ENCODE peak calls at places on chromosomes 12 and 14, in nine cellular contexts. One of them, this sample, is unnamed.

GRCh38 chr12:108833757-108834472 is 23.5 kb downstream of the SSH1 start:
- DNase-seq in hepatocyte: no peak
- DNase-seq in mammary epithelial cell: peak
- DNase-seq in AG09309: no peak
- DNase-seq in AG04450: no peak
- DNase-seq in BE2C: no peak
- DNase-seq in Caco-2: no peak
- DNase-seq in progenitor cell of endocrine pancreas: no peak
- DNase-seq in HCT116: no peak
- DNase-seq in this sample: no peak

GRCh38 chr12:643478-644292 is 19.6 kb downstream of the NINJ2 start:
- DNase-seq in hepatocyte: no peak
- DNase-seq in mammary epithelial cell: no peak
- DNase-seq in AG09309: no peak
- DNase-seq in AG04450: no peak
- DNase-seq in BE2C: no peak
- DNase-seq in Caco-2: peak
- DNase-seq in progenitor cell of endocrine pancreas: no peak
- DNase-seq in HCT116: no peak
- DNase-seq in this sample: peak

GRCh38 chr12:121214855-121215745 is 5.2 kb downstream of the P2RX4 start:
- DNase-seq in hepatocyte: peak
- DNase-seq in mammary epithelial cell: peak
- DNase-seq in AG09309: peak
- DNase-seq in AG04450: peak
- DNase-seq in BE2C: no peak
- DNase-seq in Caco-2: peak
- DNase-seq in progenitor cell of endocrine pancreas: no peak
- DNase-seq in HCT116: peak
- DNase-seq in this sample: no peak

GRCh38 chr12:117119592-117120198 is 20.5 kb upstream of the TESC start:
- DNase-seq in hepatocyte: peak
- DNase-seq in mammary epithelial cell: no peak
- DNase-seq in AG09309: no peak
- DNase-seq in AG04450: no peak
- DNase-seq in BE2C: peak
- DNase-seq in Caco-2: peak
- DNase-seq in progenitor cell of endocrine pancreas: peak
- DNase-seq in HCT116: peak
- DNase-seq in this sample: no peak

GRCh38 chr12:76519538-76519937 is 40.0 kb downstream of the OSBPL8 start:
- DNase-seq in hepatocyte: no peak
- DNase-seq in mammary epithelial cell: no peak
- DNase-seq in AG09309: no peak
- DNase-seq in AG04450: no peak
- DNase-seq in BE2C: no peak
- DNase-seq in Caco-2: no peak
- DNase-seq in progenitor cell of endocrine pancreas: no peak
- DNase-seq in HCT116: no peak
- DNase-seq in this sample: no peak

GRCh38 chr12:54215990-54216579 is 27.3 kb upstream of the SMUG1 start:
- DNase-seq in hepatocyte: peak
- DNase-seq in mammary epithelial cell: no peak
- DNase-seq in AG09309: no peak
- DNase-seq in AG04450: no peak
- DNase-seq in BE2C: no peak
- DNase-seq in Caco-2: no peak
- DNase-seq in progenitor cell of endocrine pancreas: no peak
- DNase-seq in HCT116: no peak
- DNase-seq in this sample: no peak

GRCh38 chr14:96105921-96106441 is 66.8 kb downstream of the C14orf132 start:
- DNase-seq in hepatocyte: no peak
- DNase-seq in mammary epithelial cell: peak
- DNase-seq in AG09309: no peak
- DNase-seq in AG04450: no peak
- DNase-seq in BE2C: no peak
- DNase-seq in Caco-2: no peak
- DNase-seq in progenitor cell of endocrine pancreas: no peak
- DNase-seq in HCT116: no peak
- DNase-seq in this sample: no peak

GRCh38 chr14:103897075-103897947 is 30.9 kb upstream of the TDRD9 start:
- DNase-seq in hepatocyte: peak
- DNase-seq in mammary epithelial cell: no peak
- DNase-seq in AG09309: no peak
- DNase-seq in AG04450: no peak
- DNase-seq in BE2C: no peak
- DNase-seq in Caco-2: no peak
- DNase-seq in progenitor cell of endocrine pancreas: no peak
- DNase-seq in HCT116: no peak
- DNase-seq in this sample: no peak

GRCh38 chr14:28294834-28295440 is 471.6 kb upstream of the FOXG1 start:
- DNase-seq in hepatocyte: peak
- DNase-seq in mammary epithelial cell: peak
- DNase-seq in AG09309: no peak
- DNase-seq in AG04450: no peak
- DNase-seq in BE2C: no peak
- DNase-seq in Caco-2: peak
- DNase-seq in progenitor cell of endocrine pancreas: no peak
- DNase-seq in HCT116: no peak
- DNase-seq in this sample: no peak

GRCh38 chr12:16281157-16281556 is 3.7 kb upstream of the SLC15A5 start:
- DNase-seq in hepatocyte: peak
- DNase-seq in mammary epithelial cell: no peak
- DNase-seq in AG09309: no peak
- DNase-seq in AG04450: no peak
- DNase-seq in BE2C: no peak
- DNase-seq in Caco-2: no peak
- DNase-seq in progenitor cell of endocrine pancreas: no peak
- DNase-seq in HCT116: no peak
- DNase-seq in this sample: no peak

GRCh38 chr14:50039734-50040400 is 76.5 kb downstream of the VCPKMT start:
- DNase-seq in hepatocyte: peak
- DNase-seq in mammary epithelial cell: peak
- DNase-seq in AG09309: peak
- DNase-seq in AG04450: no peak
- DNase-seq in BE2C: no peak
- DNase-seq in Caco-2: peak
- DNase-seq in progenitor cell of endocrine pancreas: no peak
- DNase-seq in HCT116: no peak
- DNase-seq in this sample: no peak

GRCh38 chr12:98439471-98440164 is 75.8 kb upstream of the TMPO start:
- DNase-seq in hepatocyte: no peak
- DNase-seq in mammary epithelial cell: no peak
- DNase-seq in AG09309: no peak
- DNase-seq in AG04450: no peak
- DNase-seq in BE2C: no peak
- DNase-seq in Caco-2: no peak
- DNase-seq in progenitor cell of endocrine pancreas: no peak
- DNase-seq in HCT116: no peak
- DNase-seq in this sample: no peak

GRCh38 chr14:55438066-55438683 is 2.2 kb downstream of the TBPL2 start:
- DNase-seq in hepatocyte: peak
- DNase-seq in mammary epithelial cell: peak
- DNase-seq in AG09309: peak
- DNase-seq in AG04450: peak
- DNase-seq in BE2C: peak
- DNase-seq in Caco-2: peak
- DNase-seq in progenitor cell of endocrine pancreas: no peak
- DNase-seq in HCT116: peak
- DNase-seq in this sample: no peak

GRCh38 chr12:31267966-31268365 is 58.0 kb downstream of the SINHCAF start:
- DNase-seq in hepatocyte: no peak
- DNase-seq in mammary epithelial cell: no peak
- DNase-seq in AG09309: no peak
- DNase-seq in AG04450: no peak
- DNase-seq in BE2C: no peak
- DNase-seq in Caco-2: no peak
- DNase-seq in progenitor cell of endocrine pancreas: no peak
- DNase-seq in HCT116: no peak
- DNase-seq in this sample: no peak

GRCh38 chr12:5954661-5955060 is 9.6 kb upstream of the ANO2 start:
- DNase-seq in hepatocyte: no peak
- DNase-seq in mammary epithelial cell: no peak
- DNase-seq in AG09309: no peak
- DNase-seq in AG04450: no peak
- DNase-seq in BE2C: no peak
- DNase-seq in Caco-2: no peak
- DNase-seq in progenitor cell of endocrine pancreas: no peak
- DNase-seq in HCT116: no peak
- DNase-seq in this sample: no peak
- TF ChIP-seq CTCF in hepatocyte: no peak
- TF ChIP-seq CTCF in mammary epithelial cell: no peak
- TF ChIP-seq CTCF in AG09309: no peak
- TF ChIP-seq CTCF in AG04450: no peak
- TF ChIP-seq CTCF in BE2C: no peak
- TF ChIP-seq CTCF in Caco-2: no peak
- TF ChIP-seq CTCF in progenitor cell of endocrine pancreas: no peak
- TF ChIP-seq CTCF in HCT116: no peak
- TF ChIP-seq CTCF in this sample: no peak

GRCh38 chr14:61221906-61222305 is 59.2 kb downstream of the TMEM30B start:
- DNase-seq in hepatocyte: no peak
- DNase-seq in mammary epithelial cell: no peak
- DNase-seq in AG09309: no peak
- DNase-seq in AG04450: no peak
- DNase-seq in BE2C: no peak
- DNase-seq in Caco-2: no peak
- DNase-seq in progenitor cell of endocrine pancreas: no peak
- DNase-seq in HCT116: no peak
- DNase-seq in this sample: no peak
- TF ChIP-seq CTCF in hepatocyte: no peak
- TF ChIP-seq CTCF in mammary epithelial cell: no peak
- TF ChIP-seq CTCF in AG09309: no peak
- TF ChIP-seq CTCF in AG04450: no peak
- TF ChIP-seq CTCF in BE2C: no peak
- TF ChIP-seq CTCF in Caco-2: no peak
- TF ChIP-seq CTCF in progenitor cell of endocrine pancreas: no peak
- TF ChIP-seq CTCF in HCT116: no peak
- TF ChIP-seq CTCF in this sample: no peak

GRCh38 chr12:2646341-2646740 is 148.4 kb upstream of the FKBP4 start:
- DNase-seq in hepatocyte: no peak
- DNase-seq in mammary epithelial cell: no peak
- DNase-seq in AG09309: no peak
- DNase-seq in AG04450: no peak
- DNase-seq in BE2C: no peak
- DNase-seq in Caco-2: no peak
- DNase-seq in progenitor cell of endocrine pancreas: no peak
- DNase-seq in HCT116: no peak
- DNase-seq in this sample: no peak

GRCh38 chr12:2650261-2651060 is 144.3 kb upstream of the FKBP4 start:
- DNase-seq in hepatocyte: no peak
- DNase-seq in mammary epithelial cell: no peak
- DNase-seq in AG09309: no peak
- DNase-seq in AG04450: no peak
- DNase-seq in BE2C: no peak
- DNase-seq in Caco-2: no peak
- DNase-seq in progenitor cell of endocrine pancreas: no peak
- DNase-seq in HCT116: no peak
- DNase-seq in this sample: no peak

GRCh38 chr12:2649201-2650030 is 145.4 kb upstream of the FKBP4 start:
- DNase-seq in hepatocyte: no peak
- DNase-seq in mammary epithelial cell: no peak
- DNase-seq in AG09309: no peak
- DNase-seq in AG04450: no peak
- DNase-seq in BE2C: no peak
- DNase-seq in Caco-2: no peak
- DNase-seq in progenitor cell of endocrine pancreas: no peak
- DNase-seq in HCT116: no peak
- DNase-seq in this sample: no peak

GRCh38 chr12:2647186-2647585 is 147.6 kb upstream of the FKBP4 start:
- DNase-seq in hepatocyte: no peak
- DNase-seq in mammary epithelial cell: no peak
- DNase-seq in AG09309: no peak
- DNase-seq in AG04450: no peak
- DNase-seq in BE2C: no peak
- DNase-seq in Caco-2: no peak
- DNase-seq in progenitor cell of endocrine pancreas: no peak
- DNase-seq in HCT116: no peak
- DNase-seq in this sample: no peak

DNA sequence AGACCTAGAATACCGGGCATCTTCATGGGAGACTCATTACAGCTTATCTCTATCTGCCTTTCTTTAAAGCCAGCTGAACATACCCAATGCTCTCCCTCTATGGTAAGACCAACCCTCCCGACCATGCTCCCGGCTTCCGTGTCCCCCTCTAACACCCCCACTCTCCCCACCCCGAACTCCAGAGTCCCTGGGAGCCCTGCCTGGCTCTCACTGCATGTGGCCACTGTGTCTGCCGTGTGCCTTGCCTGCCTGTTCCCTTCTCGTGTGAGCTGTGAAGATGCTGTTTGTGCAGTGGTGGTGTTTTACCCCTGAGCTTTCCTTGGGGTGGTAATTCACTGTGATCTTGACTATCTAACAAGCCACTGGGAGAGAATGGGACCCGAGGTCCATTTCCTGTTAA is 146.4 kb upstream of the FKBP4 start:
- DNase-seq in hepatocyte: no peak
- DNase-seq in mammary epithelial cell: no peak
- DNase-seq in AG09309: no peak
- DNase-seq in AG04450: no peak
- DNase-seq in BE2C: no peak
- DNase-seq in Caco-2: no peak
- DNase-seq in progenitor cell of endocrine pancreas: no peak
- DNase-seq in HCT116: no peak
- DNase-seq in this sample: no peak
- TF ChIP-seq CTCF in hepatocyte: no peak
- TF ChIP-seq CTCF in mammary epithelial cell: no peak
- TF ChIP-seq CTCF in AG09309: no peak
- TF ChIP-seq CTCF in AG04450: no peak
- TF ChIP-seq CTCF in BE2C: no peak
- TF ChIP-seq CTCF in Caco-2: no peak
- TF ChIP-seq CTCF in progenitor cell of endocrine pancreas: no peak
- TF ChIP-seq CTCF in HCT116: no peak
- TF ChIP-seq CTCF in this sample: no peak

GRCh38 chr12:70400124-70400523 is 34.0 kb downstream of the KCNMB4 start:
- DNase-seq in hepatocyte: no peak
- DNase-seq in mammary epithelial cell: no peak
- DNase-seq in AG09309: no peak
- DNase-seq in AG04450: no peak
- DNase-seq in BE2C: no peak
- DNase-seq in Caco-2: no peak
- DNase-seq in progenitor cell of endocrine pancreas: no peak
- DNase-seq in HCT116: no peak
- DNase-seq in this sample: no peak

GRCh38 chr12:70399319-70399718 is 33.2 kb downstream of the KCNMB4 start:
- DNase-seq in hepatocyte: no peak
- DNase-seq in mammary epithelial cell: no peak
- DNase-seq in AG09309: no peak
- DNase-seq in AG04450: no peak
- DNase-seq in BE2C: no peak
- DNase-seq in Caco-2: no peak
- DNase-seq in progenitor cell of endocrine pancreas: no peak
- DNase-seq in HCT116: no peak
- DNase-seq in this sample: no peak

GRCh38 chr12:70403827-70404226 is 37.7 kb downstream of the KCNMB4 start:
- DNase-seq in hepatocyte: no peak
- DNase-seq in mammary epithelial cell: no peak
- DNase-seq in AG09309: no peak
- DNase-seq in AG04450: no peak
- DNase-seq in BE2C: no peak
- DNase-seq in Caco-2: no peak
- DNase-seq in progenitor cell of endocrine pancreas: no peak
- DNase-seq in HCT116: no peak
- DNase-seq in this sample: no peak

GRCh38 chr12:70398862-70399261 is 32.8 kb downstream of the KCNMB4 start:
- DNase-seq in hepatocyte: no peak
- DNase-seq in mammary epithelial cell: no peak
- DNase-seq in AG09309: no peak
- DNase-seq in AG04450: no peak
- DNase-seq in BE2C: no peak
- DNase-seq in Caco-2: no peak
- DNase-seq in progenitor cell of endocrine pancreas: no peak
- DNase-seq in HCT116: no peak
- DNase-seq in this sample: no peak

GRCh38 chr12:70402597-70402996 is 36.5 kb downstream of the KCNMB4 start:
- DNase-seq in hepatocyte: no peak
- DNase-seq in mammary epithelial cell: no peak
- DNase-seq in AG09309: no peak
- DNase-seq in AG04450: no peak
- DNase-seq in BE2C: no peak
- DNase-seq in Caco-2: no peak
- DNase-seq in progenitor cell of endocrine pancreas: no peak
- DNase-seq in HCT116: peak
- DNase-seq in this sample: no peak
- TF ChIP-seq CTCF in hepatocyte: no peak
- TF ChIP-seq CTCF in mammary epithelial cell: no peak
- TF ChIP-seq CTCF in AG09309: peak
- TF ChIP-seq CTCF in AG04450: no peak
- TF ChIP-seq CTCF in BE2C: no peak
- TF ChIP-seq CTCF in Caco-2: no peak
- TF ChIP-seq CTCF in progenitor cell of endocrine pancreas: no peak
- TF ChIP-seq CTCF in HCT116: peak
- TF ChIP-seq CTCF in this sample: no peak

This sample was measured in activated B cell treated with CpG ODN at 0.5 μM for 24 hours.